ENCODE peak calls at places on chromosomes 11 and 22, in ten cellular contexts. One of them, this sample, is unnamed. For H3K4me1, the result is how much of the 10 kb centered on the place peaks cover.

GRCh38 chr22:44088976-44089570 is 65.0 kb downstream of the PARVB start:
- DNase-seq in transverse colon: peak
- DNase-seq in suprapubic skin: no peak
- DNase-seq in heart right ventricle: peak
- DNase-seq in cardiac muscle cell: no peak
- DNase-seq in body of pancreas: no peak
- DNase-seq in K562: no peak
- DNase-seq in Peyer's patch: no peak
- DNase-seq in HepG2: no peak
- DNase-seq in astrocyte: peak
- DNase-seq in this sample: peak

GRCh38 chr22:17743661-17744411 is 30.4 kb downstream of the BID start:
- DNase-seq in transverse colon: no peak
- DNase-seq in suprapubic skin: no peak
- DNase-seq in heart right ventricle: no peak
- DNase-seq in cardiac muscle cell: no peak
- DNase-seq in body of pancreas: no peak
- DNase-seq in K562: no peak
- DNase-seq in Peyer's patch: no peak
- DNase-seq in HepG2: no peak
- DNase-seq in astrocyte: no peak
- DNase-seq in this sample: peak

GRCh38 chr11:27592111-27592780 is 85.7 kb upstream of the LIN7C start:
- DNase-seq in transverse colon: no peak
- DNase-seq in suprapubic skin: no peak
- DNase-seq in heart right ventricle: no peak
- DNase-seq in cardiac muscle cell: peak
- DNase-seq in body of pancreas: no peak
- DNase-seq in K562: no peak
- DNase-seq in Peyer's patch: no peak
- DNase-seq in HepG2: no peak
- DNase-seq in astrocyte: peak
- DNase-seq in this sample: no peak

GRCh38 chr11:45301537-45302246 is 15.6 kb upstream of the SYT13 start:
- DNase-seq in transverse colon: no peak
- DNase-seq in suprapubic skin: no peak
- DNase-seq in heart right ventricle: no peak
- DNase-seq in cardiac muscle cell: no peak
- DNase-seq in body of pancreas: no peak
- DNase-seq in K562: no peak
- DNase-seq in Peyer's patch: no peak
- DNase-seq in HepG2: no peak
- DNase-seq in astrocyte: no peak
- DNase-seq in this sample: no peak

GRCh38 chr11:44886765-44887164 is 63.9 kb downstream of the TP53I11 start:
- DNase-seq in transverse colon: no peak
- DNase-seq in suprapubic skin: no peak
- DNase-seq in heart right ventricle: no peak
- DNase-seq in cardiac muscle cell: peak
- DNase-seq in body of pancreas: no peak
- DNase-seq in K562: no peak
- DNase-seq in Peyer's patch: no peak
- DNase-seq in HepG2: no peak
- DNase-seq in astrocyte: peak
- DNase-seq in this sample: no peak

GRCh38 chr11:129023968-129024676 is 81.5 kb upstream of the TP53AIP1 start:
- DNase-seq in transverse colon: peak
- DNase-seq in suprapubic skin: no peak
- DNase-seq in heart right ventricle: no peak
- DNase-seq in cardiac muscle cell: peak
- DNase-seq in body of pancreas: peak
- DNase-seq in K562: no peak
- DNase-seq in Peyer's patch: peak
- DNase-seq in HepG2: no peak
- DNase-seq in astrocyte: peak
- DNase-seq in this sample: peak

GRCh38 chr11:47992959-47993820 is 12.8 kb downstream of the PTPRJ start:
- DNase-seq in transverse colon: peak
- DNase-seq in suprapubic skin: no peak
- DNase-seq in heart right ventricle: no peak
- DNase-seq in cardiac muscle cell: peak
- DNase-seq in body of pancreas: no peak
- DNase-seq in K562: peak
- DNase-seq in Peyer's patch: peak
- DNase-seq in HepG2: no peak
- DNase-seq in astrocyte: peak
- DNase-seq in this sample: no peak

GRCh38 chr11:85749287-85749834 is 61.6 kb downstream of the SYTL2 start:
- DNase-seq in transverse colon: no peak
- DNase-seq in suprapubic skin: no peak
- DNase-seq in heart right ventricle: no peak
- DNase-seq in cardiac muscle cell: no peak
- DNase-seq in body of pancreas: no peak
- DNase-seq in K562: no peak
- DNase-seq in Peyer's patch: no peak
- DNase-seq in HepG2: no peak
- DNase-seq in astrocyte: no peak
- DNase-seq in this sample: no peak

GRCh38 chr11:7281083-7281482 is 29.4 kb downstream of the SYT9 start:
- DNase-seq in transverse colon: no peak
- DNase-seq in suprapubic skin: no peak
- DNase-seq in heart right ventricle: no peak
- DNase-seq in cardiac muscle cell: no peak
- DNase-seq in body of pancreas: no peak
- DNase-seq in K562: no peak
- DNase-seq in Peyer's patch: no peak
- DNase-seq in HepG2: peak
- DNase-seq in astrocyte: no peak
- DNase-seq in this sample: peak

DNA sequence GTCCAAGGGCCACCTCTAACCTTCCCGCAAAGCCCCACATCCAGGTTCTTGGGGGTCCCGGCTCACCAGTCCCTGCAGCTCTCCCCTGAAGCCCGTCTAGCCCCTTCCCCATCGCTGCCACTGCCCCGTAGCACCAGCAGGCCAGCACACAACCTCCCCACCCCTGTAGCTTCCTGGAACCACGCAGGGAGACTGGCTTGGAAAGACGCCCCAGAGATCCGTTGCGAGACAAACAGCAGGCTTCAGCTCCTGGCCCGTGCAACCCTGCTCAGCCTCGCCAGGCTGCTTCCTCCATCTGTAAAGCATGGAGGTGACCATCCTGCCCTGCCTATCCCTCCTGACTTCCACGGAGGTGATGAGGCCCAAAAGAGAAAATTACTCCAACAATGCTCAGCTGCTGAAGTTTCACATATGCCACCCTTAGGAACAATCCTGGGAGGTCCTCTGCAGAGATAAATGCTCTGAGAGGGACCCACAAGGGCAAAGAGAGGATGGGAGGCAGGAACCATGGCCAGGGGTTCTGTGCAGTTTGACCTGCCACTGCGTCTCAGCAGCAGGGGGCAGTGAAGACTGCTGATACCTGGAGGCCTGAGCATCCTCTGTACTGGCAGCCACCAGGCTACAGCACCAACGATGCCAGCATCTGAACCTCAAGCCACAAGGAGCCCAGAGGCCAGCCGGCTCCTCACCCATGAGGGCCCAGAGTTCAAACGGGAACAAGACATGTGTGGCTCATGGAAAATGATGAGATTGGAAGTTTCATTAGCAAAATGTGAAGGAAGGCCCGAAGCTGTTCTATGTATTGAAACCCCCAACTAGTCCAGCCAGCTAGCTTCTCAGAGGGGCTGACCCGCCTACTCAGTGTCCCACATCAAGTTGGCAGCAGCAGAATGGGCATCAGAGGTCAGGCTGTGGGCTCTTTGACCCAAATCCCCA is 16.1 kb downstream of the DGCR2 start:
- DNase-seq in transverse colon: no peak
- DNase-seq in suprapubic skin: peak
- DNase-seq in heart right ventricle: no peak
- DNase-seq in cardiac muscle cell: no peak
- DNase-seq in body of pancreas: peak
- DNase-seq in K562: peak
- DNase-seq in Peyer's patch: peak
- DNase-seq in HepG2: no peak
- DNase-seq in astrocyte: no peak
- DNase-seq in this sample: no peak
- H3K4me1 ChIP-seq in transverse colon: under half
- H3K4me1 ChIP-seq in suprapubic skin: half or more
- H3K4me1 ChIP-seq in heart right ventricle: half or more
- H3K4me1 ChIP-seq in cardiac muscle cell: under half
- H3K4me1 ChIP-seq in body of pancreas: half or more
- H3K4me1 ChIP-seq in K562: under half
- H3K4me1 ChIP-seq in Peyer's patch: under half
- H3K4me1 ChIP-seq in HepG2: under half
- H3K4me1 ChIP-seq in astrocyte: under half
- H3K4me1 ChIP-seq in this sample: under half

GRCh38 chr11:60280412-60280811 is at the start of gene MS4A4A:
- DNase-seq in transverse colon: peak
- DNase-seq in suprapubic skin: no peak
- DNase-seq in heart right ventricle: no peak
- DNase-seq in cardiac muscle cell: no peak
- DNase-seq in body of pancreas: peak
- DNase-seq in K562: no peak
- DNase-seq in Peyer's patch: peak
- DNase-seq in HepG2: no peak
- DNase-seq in astrocyte: no peak
- DNase-seq in this sample: no peak

GRCh38 chr11:60281482-60281881 is 1.0 kb downstream of the MS4A4A start:
- DNase-seq in transverse colon: no peak
- DNase-seq in suprapubic skin: no peak
- DNase-seq in heart right ventricle: no peak
- DNase-seq in cardiac muscle cell: no peak
- DNase-seq in body of pancreas: no peak
- DNase-seq in K562: no peak
- DNase-seq in Peyer's patch: no peak
- DNase-seq in HepG2: no peak
- DNase-seq in astrocyte: no peak
- DNase-seq in this sample: no peak

DNA sequence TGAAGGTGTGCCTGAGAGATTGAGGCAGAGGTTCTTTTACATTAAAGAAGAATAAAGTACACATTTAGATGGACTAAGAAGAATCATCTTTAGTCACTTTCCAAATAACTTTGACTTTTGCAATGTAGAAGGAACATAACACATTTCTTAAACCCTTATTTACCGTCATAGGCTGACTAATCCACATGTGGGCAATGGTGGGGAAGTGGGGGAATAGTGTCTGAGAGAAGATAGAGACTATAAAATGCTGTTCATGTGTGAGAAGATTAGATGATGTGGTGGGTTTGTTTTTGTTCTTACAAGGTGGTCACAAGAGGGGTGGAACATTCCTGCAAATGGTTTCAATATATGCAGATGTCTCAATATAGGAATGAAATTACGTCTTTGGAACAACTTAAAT is 1.8 kb downstream of the MS4A4A start:
- DNase-seq in transverse colon: no peak
- DNase-seq in suprapubic skin: no peak
- DNase-seq in heart right ventricle: no peak
- DNase-seq in cardiac muscle cell: no peak
- DNase-seq in body of pancreas: no peak
- DNase-seq in K562: no peak
- DNase-seq in Peyer's patch: no peak
- DNase-seq in HepG2: no peak
- DNase-seq in astrocyte: no peak
- DNase-seq in this sample: no peak
- H3K27ac ChIP-seq in transverse colon: peak
- H3K27ac ChIP-seq in suprapubic skin: no peak
- H3K27ac ChIP-seq in heart right ventricle: no peak
- H3K27ac ChIP-seq in cardiac muscle cell: no peak
- H3K27ac ChIP-seq in body of pancreas: no peak
- H3K27ac ChIP-seq in K562: no peak
- H3K27ac ChIP-seq in Peyer's patch: no peak
- H3K27ac ChIP-seq in HepG2: no peak
- H3K27ac ChIP-seq in astrocyte: no peak
- H3K27ac ChIP-seq in this sample: no peak

GRCh38 chr11:81237139-81237538 is 1496.5 kb downstream of the FAM181B start:
- DNase-seq in transverse colon: no peak
- DNase-seq in suprapubic skin: no peak
- DNase-seq in heart right ventricle: no peak
- DNase-seq in cardiac muscle cell: peak
- DNase-seq in body of pancreas: no peak
- DNase-seq in K562: peak
- DNase-seq in Peyer's patch: peak
- DNase-seq in HepG2: peak
- DNase-seq in astrocyte: peak
- DNase-seq in this sample: peak
- TF ChIP-seq CTCF in transverse colon: peak
- TF ChIP-seq CTCF in suprapubic skin: no peak
- TF ChIP-seq CTCF in heart right ventricle: peak
- TF ChIP-seq CTCF in cardiac muscle cell: no peak
- TF ChIP-seq CTCF in body of pancreas: peak
- TF ChIP-seq CTCF in K562: no peak
- TF ChIP-seq CTCF in Peyer's patch: peak
- TF ChIP-seq CTCF in HepG2: peak
- TF ChIP-seq CTCF in astrocyte: peak
- TF ChIP-seq CTCF in this sample: peak

GRCh38 chr11:57729479-57729878 is 11.8 kb upstream of the SELENOH start:
- DNase-seq in transverse colon: no peak
- DNase-seq in suprapubic skin: no peak
- DNase-seq in heart right ventricle: no peak
- DNase-seq in cardiac muscle cell: no peak
- DNase-seq in body of pancreas: no peak
- DNase-seq in K562: no peak
- DNase-seq in Peyer's patch: no peak
- DNase-seq in HepG2: no peak
- DNase-seq in astrocyte: no peak
- DNase-seq in this sample: no peak

GRCh38 chr11:57732661-57733060 is 8.6 kb upstream of the SELENOH start:
- DNase-seq in transverse colon: no peak
- DNase-seq in suprapubic skin: no peak
- DNase-seq in heart right ventricle: no peak
- DNase-seq in cardiac muscle cell: no peak
- DNase-seq in body of pancreas: no peak
- DNase-seq in K562: no peak
- DNase-seq in Peyer's patch: peak
- DNase-seq in HepG2: no peak
- DNase-seq in astrocyte: no peak
- DNase-seq in this sample: no peak

GRCh38 chr11:57728829-57729228 is 12.5 kb upstream of the SELENOH start:
- DNase-seq in transverse colon: no peak
- DNase-seq in suprapubic skin: no peak
- DNase-seq in heart right ventricle: no peak
- DNase-seq in cardiac muscle cell: no peak
- DNase-seq in body of pancreas: no peak
- DNase-seq in K562: no peak
- DNase-seq in Peyer's patch: no peak
- DNase-seq in HepG2: no peak
- DNase-seq in astrocyte: no peak
- DNase-seq in this sample: no peak

DNA sequence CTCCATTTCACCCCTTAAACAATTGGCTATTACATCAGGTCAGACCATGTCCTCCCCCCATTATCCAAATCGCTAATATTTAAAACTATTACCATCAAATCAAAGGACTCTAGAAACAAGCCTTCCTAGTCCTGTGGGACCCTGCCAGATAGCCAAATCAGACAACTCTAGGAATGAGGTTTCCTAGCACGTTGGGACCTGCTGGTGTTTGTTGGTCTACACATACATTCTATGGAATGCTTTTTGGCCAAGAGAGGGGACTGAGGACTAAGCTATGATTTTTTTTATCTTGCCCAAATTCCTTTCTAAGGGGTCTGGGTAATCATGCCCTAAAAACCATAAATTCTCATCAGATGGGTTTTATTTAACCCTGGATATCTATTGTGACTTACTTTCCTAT is 14.1 kb upstream of the SELENOH start:
- DNase-seq in transverse colon: no peak
- DNase-seq in suprapubic skin: no peak
- DNase-seq in heart right ventricle: no peak
- DNase-seq in cardiac muscle cell: no peak
- DNase-seq in body of pancreas: no peak
- DNase-seq in K562: no peak
- DNase-seq in Peyer's patch: no peak
- DNase-seq in HepG2: no peak
- DNase-seq in astrocyte: no peak
- DNase-seq in this sample: peak
- H3K4me1 ChIP-seq in transverse colon: under half
- H3K4me1 ChIP-seq in suprapubic skin: under half
- H3K4me1 ChIP-seq in heart right ventricle: under half
- H3K4me1 ChIP-seq in cardiac muscle cell: under half
- H3K4me1 ChIP-seq in body of pancreas: under half
- H3K4me1 ChIP-seq in K562: under half
- H3K4me1 ChIP-seq in Peyer's patch: under half
- H3K4me1 ChIP-seq in HepG2: under half
- H3K4me1 ChIP-seq in astrocyte: under half
- H3K4me1 ChIP-seq in this sample: under half

This sample was measured in foreskin keratinocyte.